ENCODE peak calls at places on chromosomes 5 and 9, in five cellular contexts. One of them, this sample, is unnamed.

GRCh38 chr5:56409331-56410190 is 176.4 kb upstream of the ANKRD55 start:
- DNase-seq in D341Med: peak; percentile 69
- DNase-seq in T-helper 1 cell: no peak
- DNase-seq in AG04450: peak; percentile 89
- DNase-seq in brain microvascular endothelial cell: peak; percentile 82
- DNase-seq in this sample: peak; percentile 94

GRCh38 chr9:113879318-113879717 is 3.2 kb downstream of the ZNF618 start:
- DNase-seq in brain microvascular endothelial cell: no peak
- DNase-seq in D341Med: no peak
- DNase-seq in AG04450: no peak
- DNase-seq in T-helper 1 cell: no peak
- DNase-seq in this sample: no peak

GRCh38 chr5:6715758-6716633 is 2.8 kb downstream of the TENT4A start:
- DNase-seq in brain microvascular endothelial cell: no peak
- DNase-seq in T-helper 1 cell: no peak
- DNase-seq in D341Med: no peak
- DNase-seq in AG04450: no peak
- DNase-seq in this sample: no peak

GRCh38 chr9:124553738-124554137 is 46.5 kb upstream of the NR5A1 start:
- DNase-seq in T-helper 1 cell: no peak
- DNase-seq in brain microvascular endothelial cell: peak; percentile 81
- DNase-seq in AG04450: peak; percentile 75
- DNase-seq in D341Med: no peak
- DNase-seq in this sample: no peak

GRCh38 chr9:83069651-83070050 is 6.7 kb upstream of the RASEF start:
- DNase-seq in brain microvascular endothelial cell: no peak
- DNase-seq in D341Med: no peak
- DNase-seq in T-helper 1 cell: no peak
- DNase-seq in AG04450: no peak
- DNase-seq in this sample: no peak

GRCh38 chr9:72154468-72155281 is 5.4 kb downstream of the GDA start:
- DNase-seq in brain microvascular endothelial cell: no peak
- DNase-seq in T-helper 1 cell: no peak
- DNase-seq in AG04450: no peak
- DNase-seq in D341Med: no peak
- DNase-seq in this sample: no peak

GRCh38 chr5:135834639-135835529 is at the start of gene SLC25A48:
- DNase-seq in D341Med: peak; percentile 87
- DNase-seq in AG04450: no peak
- DNase-seq in T-helper 1 cell: no peak
- DNase-seq in brain microvascular endothelial cell: no peak
- DNase-seq in this sample: peak; percentile 83

GRCh38 chr9:80976417-80976816 is 712.9 kb downstream of the TLE1 start:
- DNase-seq in AG04450: no peak
- DNase-seq in D341Med: no peak
- DNase-seq in brain microvascular endothelial cell: no peak
- DNase-seq in T-helper 1 cell: no peak
- DNase-seq in this sample: no peak

GRCh38 chr5:5643481-5643880 is 221.0 kb downstream of the ICE1 start:
- DNase-seq in AG04450: no peak
- DNase-seq in T-helper 1 cell: no peak
- DNase-seq in brain microvascular endothelial cell: no peak
- DNase-seq in D341Med: no peak
- DNase-seq in this sample: no peak

GRCh38 chr5:18876565-18876964 is 1111.4 kb downstream of the CDH18 start:
- DNase-seq in T-helper 1 cell: no peak
- DNase-seq in AG04450: no peak
- DNase-seq in brain microvascular endothelial cell: no peak
- DNase-seq in D341Med: no peak
- DNase-seq in this sample: no peak

GRCh38 chr9:33250458-33250995 is 10.6 kb downstream of the SPINK4 start:
- DNase-seq in AG04450: no peak
- DNase-seq in D341Med: no peak
- DNase-seq in T-helper 1 cell: no peak
- DNase-seq in brain microvascular endothelial cell: peak; percentile 49
- DNase-seq in this sample: no peak

GRCh38 chr9:81575976-81576375 is 113.4 kb downstream of the TLE1 start:
- DNase-seq in AG04450: peak; percentile 20
- DNase-seq in D341Med: no peak
- DNase-seq in brain microvascular endothelial cell: no peak
- DNase-seq in T-helper 1 cell: no peak
- DNase-seq in this sample: no peak

GRCh38 chr5:16897284-16897704 is 38.8 kb downstream of the MYO10 start:
- DNase-seq in brain microvascular endothelial cell: peak; percentile 70
- DNase-seq in D341Med: no peak
- DNase-seq in T-helper 1 cell: no peak
- DNase-seq in AG04450: no peak
- DNase-seq in this sample: no peak

GRCh38 chr9:38395653-38396370 is 3.3 kb downstream of the ALDH1B1 start:
- DNase-seq in brain microvascular endothelial cell: no peak
- DNase-seq in D341Med: no peak
- DNase-seq in AG04450: no peak
- DNase-seq in T-helper 1 cell: no peak
- DNase-seq in this sample: no peak

GRCh38 chr9:78029601-78030552 is 1.7 kb downstream of the GNAQ start:
- DNase-seq in T-helper 1 cell: no peak
- DNase-seq in brain microvascular endothelial cell: no peak
- DNase-seq in D341Med: no peak
- DNase-seq in AG04450: no peak
- DNase-seq in this sample: no peak

GRCh38 chr5:145887976-145888574 is 15.3 kb upstream of the GRXCR2 start:
- DNase-seq in AG04450: no peak
- DNase-seq in D341Med: peak; percentile 70
- DNase-seq in brain microvascular endothelial cell: peak; percentile 70
- DNase-seq in T-helper 1 cell: no peak
- DNase-seq in this sample: peak; percentile 77

GRCh38 chr5:150022681-150023080 is 22.1 kb downstream of the HMGXB3 start:
- DNase-seq in AG04450: no peak
- DNase-seq in brain microvascular endothelial cell: no peak
- DNase-seq in D341Med: no peak
- DNase-seq in T-helper 1 cell: no peak
- DNase-seq in this sample: no peak

GRCh38 chr5:129912601-129913000 is 8.3 kb downstream of the CHSY3 start:
- DNase-seq in T-helper 1 cell: no peak
- DNase-seq in AG04450: no peak
- DNase-seq in D341Med: no peak
- DNase-seq in brain microvascular endothelial cell: no peak
- DNase-seq in this sample: no peak

GRCh38 chr9:115291841-115292240 is 173.9 kb upstream of the TNC start:
- DNase-seq in D341Med: no peak
- DNase-seq in brain microvascular endothelial cell: no peak
- DNase-seq in AG04450: no peak
- DNase-seq in T-helper 1 cell: no peak
- DNase-seq in this sample: no peak

GRCh38 chr9:98406469-98406868 is 151.0 kb upstream of the TBC1D2 start:
- DNase-seq in T-helper 1 cell: no peak
- DNase-seq in AG04450: no peak
- DNase-seq in D341Med: no peak
- DNase-seq in brain microvascular endothelial cell: no peak
- DNase-seq in this sample: no peak

GRCh38 chr9:128999581-129000206 is 28.4 kb downstream of the SH3GLB2 start:
- DNase-seq in brain microvascular endothelial cell: no peak
- DNase-seq in T-helper 1 cell: no peak
- DNase-seq in AG04450: no peak
- DNase-seq in D341Med: no peak
- DNase-seq in this sample: no peak

GRCh38 chr9:77424993-77425392 is 223.1 kb downstream of the GNA14 start:
- DNase-seq in brain microvascular endothelial cell: peak; percentile 32
- DNase-seq in D341Med: no peak
- DNase-seq in T-helper 1 cell: no peak
- DNase-seq in AG04450: no peak
- DNase-seq in this sample: no peak

GRCh38 chr9:124242331-124243194 is 15.2 kb upstream of the NEK6 start:
- DNase-seq in D341Med: no peak
- DNase-seq in T-helper 1 cell: no peak
- DNase-seq in AG04450: no peak
- DNase-seq in brain microvascular endothelial cell: no peak
- DNase-seq in this sample: no peak

GRCh38 chr5:146618434-146618833 is 102.4 kb upstream of the GPR151 start:
- DNase-seq in AG04450: no peak
- DNase-seq in brain microvascular endothelial cell: no peak
- DNase-seq in T-helper 1 cell: no peak
- DNase-seq in D341Med: no peak
- DNase-seq in this sample: no peak